ENCODE peak calls at places on chromosomes 13 and 19, in six cellular contexts. J, O, M, Z, P and A are unnamed samples.

GRCh38 chr13:84821261-84821660 is 939.0 kb upstream of the SLITRK1 start:
- DNase-seq in J (no peak), O (no peak), M (no peak), Z (no peak), P (no peak), A (no peak)

GRCh38 chr13:32720026-32720425 is 133.8 kb downstream of the PDS5B start:
- DNase-seq in J (no peak), O (no peak), M (no peak), Z (no peak), P (no peak), A (no peak)

GRCh38 chr13:113034451-113035208 is 65.6 kb downstream of the MCF2L start:
- DNase-seq in J (no peak), O (no peak), M (peak; percentile 17), Z (peak; percentile 59), P (peak; percentile 57), A (no peak)

GRCh38 chr13:106799731-106800335 is 231.9 kb upstream of the ARGLU1 start:
- DNase-seq in J (no peak), O (no peak), M (no peak), Z (no peak), P (no peak), A (no peak)

GRCh38 chr19:55146078-55146647 is 2.8 kb downstream of the TNNT1 start:
- DNase-seq in J (no peak), O (no peak), M (no peak), Z (no peak), P (no peak), A (peak; percentile 37)

GRCh38 chr13:53005631-53006030 is 23.0 kb upstream of the OLFM4 start:
- DNase-seq in J (peak; percentile 29), O (no peak), M (no peak), Z (no peak), P (no peak), A (no peak)

GRCh38 chr13:111203742-111204386 is 88.8 kb downstream of the ARHGEF7 start:
- DNase-seq in J (no peak), O (no peak), M (no peak), Z (no peak), P (no peak), A (no peak)

GRCh38 chr19:31745731-31746130 is 396.5 kb upstream of the TSHZ3 start:
- DNase-seq in J (no peak), O (no peak), M (no peak), Z (no peak), P (no peak), A (no peak)

GRCh38 chr19:39196860-39197562 is at the start of gene NCCRP1:
- DNase-seq in J (no peak), O (no peak), M (no peak), Z (no peak), P (no peak), A (no peak)

GRCh38 chr13:107057028-107057427 is 489.1 kb upstream of the ARGLU1 start:
- DNase-seq in J (no peak), O (no peak), M (no peak), Z (no peak), P (no peak), A (no peak)

GRCh38 chr13:93280688-93281087 is 54.1 kb downstream of the GPC6 start:
- DNase-seq in J (no peak), O (no peak), M (no peak), Z (no peak), P (no peak), A (no peak)

GRCh38 chr19:45424191-45425058 is 708 bp upstream of the ERCC1 start:
- DNase-seq in J (no peak), O (no peak), M (peak; percentile 80), Z (peak; percentile 74), P (peak; percentile 78), A (peak; percentile 96)

GRCh38 chr13:44576396-44577235 is 486 bp upstream of the TSC22D1 start:
- DNase-seq in J (no peak), O (peak; percentile 24), M (no peak), Z (peak; percentile 45), P (no peak), A (no peak)

GRCh38 chr13:43357435-43358065 is 334.2 kb downstream of the DNAJC15 start:
- DNase-seq in J (no peak), O (no peak), M (no peak), Z (no peak), P (peak; percentile 61), A (no peak)

GRCh38 chr19:46422344-46422743 is 6.4 kb downstream of the PNMA8C start:
- DNase-seq in J (no peak), O (no peak), M (no peak), Z (no peak), P (no peak), A (no peak)

GRCh38 chr13:107969551-107969950 is 245.8 kb downstream of the LIG4 start:
- DNase-seq in J (no peak), O (no peak), M (no peak), Z (no peak), P (no peak), A (no peak)

GRCh38 chr13:69292789-69293425 is 814.7 kb upstream of the ATXN8OS start:
- DNase-seq in J (no peak), O (no peak), M (no peak), Z (no peak), P (no peak), A (no peak)

GRCh38 chr19:29001922-29002247 is 211.1 kb downstream of the UQCRFS1 start:
- DNase-seq in J (no peak), O (no peak), M (no peak), Z (no peak), P (no peak), A (no peak)

GRCh38 chr19:39053276-39054090 is 21.1 kb upstream of the FBXO27 start:
- DNase-seq in J (no peak), O (no peak), M (no peak), Z (no peak), P (no peak), A (no peak)

GRCh38 chr19:46069841-46070341 is 29.1 kb upstream of the IGFL4 start:
- DNase-seq in J (no peak), O (no peak), M (no peak), Z (peak; percentile 34), P (no peak), A (peak; percentile 65)

GRCh38 chr19:13537454-13537853 is 31.2 kb upstream of the CACNA1A start:
- DNase-seq in J (no peak), O (no peak), M (no peak), Z (no peak), P (no peak), A (no peak)